ENCODE peak calls at places on chromosomes 7 and 10, in four cellular contexts. Q is left lung; N is stimulated activated naive B cell treated with anti-CD40 and anti-IgM and Interleukin-4, amounts not matched to agents 10 μg/mL and 1 μg/mL and 100 μg/mL, for 72 hours; M is CD4-positive, alpha-beta memory T cell. G is an unnamed sample.

GRCh38 chr7:144720139-144720538 is 115.7 kb downstream of the TPK1 start:
- DNase-seq in Q (no peak), N (no peak), M (no peak), G (no peak)

GRCh38 chr10:110903280-110904278 is 15.4 kb downstream of the BBIP1 start:
- DNase-seq in Q (no peak), N (no peak), M (no peak), G (no peak)

GRCh38 chr7:137919987-137920386 is 73.2 kb upstream of the DGKI start:
- DNase-seq in Q (no peak), N (no peak), M (no peak), G (no peak)

GRCh38 chr7:51139796-51140195 is 176.8 kb downstream of the COBL start:
- DNase-seq in Q (no peak), N (no peak), M (no peak), G (no peak)

GRCh38 chr7:28536259-28536658 is 123.9 kb downstream of the CREB5 start:
- DNase-seq in Q (no peak), N (no peak), M (no peak), G (no peak)

GRCh38 chr10:101295266-101295665 is 58.7 kb upstream of the BTRC start:
- DNase-seq in Q (no peak), N (no peak), M (no peak), G (no peak)

GRCh38 chr10:79407811-79408795 is 37.3 kb downstream of the ZCCHC24 start:
- DNase-seq in Q (peak; percentile 72), N (no peak), M (no peak), G (no peak)

GRCh38 chr10:80158598-80159127 is 26.1 kb downstream of the PLAC9 start:
- DNase-seq in Q (no peak), N (no peak), M (no peak), G (no peak)

GRCh38 chr10:77889277-77889903 is 37.2 kb downstream of the DLG5 start:
- DNase-seq in Q (no peak), N (no peak), M (no peak), G (no peak)

GRCh38 chr10:119826777-119827176 is 45.9 kb downstream of the MCMBP start:
- DNase-seq in Q (no peak), N (no peak), M (no peak), G (no peak)

GRCh38 chr10:108230478-108231170 is 1066.1 kb upstream of the SORCS1 start:
- DNase-seq in Q (no peak), N (no peak), M (no peak), G (no peak)

GRCh38 chr10:73922007-73922863 is 11.3 kb downstream of the PLAU start:
- DNase-seq in Q (no peak), N (no peak), M (peak; percentile 69), G (peak; percentile 70)

GRCh38 chr10:103640436-103641181 is 147.1 kb downstream of the NEURL1 start:
- DNase-seq in Q (no peak), N (no peak), M (no peak), G (no peak)

G was measured in central memory CD4-positive, alpha-beta T cell.